ENCODE peak calls at places on chromosome 18, in eight cellular contexts. B, F, L, G, J, I, D and U are unnamed samples.

GRCh38 chr18:68861365-68861764 is 63.5 kb downstream of the CCDC102B start:
- DNase-seq in B (no peak), F (no peak), L (no peak), G (no peak), J (no peak), I (no peak), D (no peak), U (no peak)

GRCh38 chr18:79747156-79747845 is 50.4 kb upstream of the KCNG2 start:
- DNase-seq in B (no peak), F (no peak), L (no peak), G (no peak), J (no peak), I (no peak), D (no peak), U (no peak)

GRCh38 chr18:59517446-59518171 is 158.5 kb upstream of the LMAN1 start:
- DNase-seq in B (peak), F (no peak), L (no peak), G (peak), J (no peak), I (no peak), D (no peak), U (no peak)

GRCh38 chr18:28767781-28768211 is 590.9 kb upstream of the CDH2 start:
- DNase-seq in B (peak), F (no peak), L (peak), G (no peak), J (no peak), I (peak), D (peak), U (no peak)

GRCh38 chr18:21345851-21346250 is 103.8 kb downstream of the GREB1L start:
- DNase-seq in B (no peak), F (no peak), L (no peak), G (no peak), J (no peak), I (no peak), D (no peak), U (no peak)

GRCh38 chr18:3468066-3468705 is 18.2 kb downstream of the TGIF1 start:
- DNase-seq in B (no peak), F (no peak), L (no peak), G (no peak), J (no peak), I (no peak), D (no peak), U (no peak)

GRCh38 chr18:56148373-56148772 is 490.0 kb downstream of the TXNL1 start:
- DNase-seq in B (peak), F (no peak), L (peak), G (no peak), J (no peak), I (no peak), D (peak), U (peak)

GRCh38 chr18:32333781-32334180 is 136.9 kb downstream of the GAREM1 start:
- DNase-seq in B (peak), F (no peak), L (no peak), G (no peak), J (no peak), I (no peak), D (no peak), U (no peak)

GRCh38 chr18:31774960-31775359 is 14.3 kb upstream of the SLC25A52 start:
- DNase-seq in B (no peak), F (no peak), L (no peak), G (no peak), J (no peak), I (no peak), D (no peak), U (no peak)

GRCh38 chr18:11034816-11035215 is 114.6 kb downstream of the PIEZO2 start:
- DNase-seq in B (peak), F (no peak), L (no peak), G (no peak), J (no peak), I (no peak), D (no peak), U (no peak)

GRCh38 chr18:8972116-8972515 is 130.4 kb upstream of the NDUFV2 start:
- DNase-seq in B (no peak), F (no peak), L (no peak), G (no peak), J (no peak), I (no peak), D (no peak), U (no peak)

GRCh38 chr18:28541276-28541930 is 364.5 kb upstream of the CDH2 start:
- DNase-seq in B (no peak), F (no peak), L (no peak), G (no peak), J (no peak), I (no peak), D (no peak), U (no peak)

GRCh38 chr18:78641689-78642231 is 337.9 kb upstream of the SALL3 start:
- DNase-seq in B (no peak), F (no peak), L (no peak), G (no peak), J (no peak), I (no peak), D (no peak), U (no peak)

GRCh38 chr18:9869713-9870430 is 15.9 kb upstream of the TXNDC2 start:
- DNase-seq in B (peak), F (no peak), L (peak), G (no peak), J (no peak), I (no peak), D (peak), U (no peak)

GRCh38 chr18:61612517-61612916 is 279.3 kb downstream of the CDH20 start:
- DNase-seq in B (peak), F (no peak), L (no peak), G (no peak), J (no peak), I (no peak), D (no peak), U (no peak)

GRCh38 chr18:519019-519879 is 18.7 kb upstream of the COLEC12 start:
- DNase-seq in B (peak), F (no peak), L (no peak), G (no peak), J (peak), I (no peak), D (peak), U (peak)

GRCh38 chr18:47417807-47418206 is 166.3 kb upstream of the SKOR2 start:
- DNase-seq in B (peak), F (no peak), L (no peak), G (no peak), J (no peak), I (no peak), D (no peak), U (no peak)

GRCh38 chr18:10052871-10053270 is 139.1 kb downstream of the VAPA start:
- DNase-seq in B (no peak), F (no peak), L (no peak), G (no peak), J (no peak), I (no peak), D (no peak), U (no peak)